ENCODE peak calls at places on chromosomes 2 and 18, in nine cellular contexts. A, Q, M, E, D, T, C, S and I are unnamed samples.

GRCh38 chr18:2984703-2985261 is 28.2 kb downstream of the LPIN2 start:
- DNase-seq in A (no peak), Q (peak; percentile 47), M (no peak), E (no peak), D (no peak), T (no peak), C (no peak), S (no peak), I (no peak)

GRCh38 chr2:158600155-158600802 is 143.5 kb downstream of the PKP4 start:
- DNase-seq in A (no peak), Q (peak; percentile 38), M (no peak), E (peak; percentile 62), D (no peak), T (no peak), C (no peak), S (peak; percentile 84), I (no peak)

GRCh38 chr2:192159764-192160163 is 35.0 kb downstream of the TMEFF2 start:
- DNase-seq in A (no peak), Q (no peak), M (no peak), E (no peak), D (no peak), T (no peak), C (no peak), S (no peak), I (no peak)

GRCh38 chr2:95021015-95021399 is 4.5 kb upstream of the MAL start:
- DNase-seq in A (no peak), Q (no peak), M (no peak), E (no peak), D (no peak), T (no peak), C (no peak), S (no peak), I (no peak)

GRCh38 chr2:191056218-191056617 is 42.2 kb upstream of the STAT1 start:
- DNase-seq in A (no peak), Q (no peak), M (no peak), E (no peak), D (peak; percentile 28), T (no peak), C (no peak), S (no peak), I (no peak)

GRCh38 chr2:241273552-241273988 is 41.9 kb downstream of the HDLBP start:
- DNase-seq in A (no peak), Q (no peak), M (no peak), E (peak; percentile 17), D (no peak), T (no peak), C (no peak), S (no peak), I (no peak)

GRCh38 chr2:28643324-28643723 is 108.3 kb upstream of the PPP1CB start:
- DNase-seq in A (no peak), Q (no peak), M (peak; percentile 70), E (no peak), D (no peak), T (no peak), C (no peak), S (no peak), I (no peak)

GRCh38 chr2:33723322-33723721 is 124.2 kb upstream of the FAM98A start:
- DNase-seq in A (no peak), Q (no peak), M (no peak), E (no peak), D (no peak), T (no peak), C (no peak), S (no peak), I (no peak)

GRCh38 chr2:122808286-122808969 is 1053.0 kb downstream of the TSN start:
- DNase-seq in A (no peak), Q (no peak), M (no peak), E (no peak), D (no peak), T (no peak), C (no peak), S (no peak), I (no peak)

GRCh38 chr18:63626431-63626830 is 17.6 kb downstream of the SERPINB4 start:
- DNase-seq in A (no peak), Q (no peak), M (no peak), E (no peak), D (no peak), T (no peak), C (no peak), S (no peak), I (no peak)

GRCh38 chr2:17558053-17558452 is 17.6 kb downstream of the VSNL1 start:
- DNase-seq in A (no peak), Q (no peak), M (no peak), E (no peak), D (no peak), T (no peak), C (no peak), S (no peak), I (no peak)

GRCh38 chr18:58230438-58231179 is 186.6 kb downstream of the NEDD4L start:
- DNase-seq in A (no peak), Q (peak; percentile 61), M (no peak), E (no peak), D (peak; percentile 51), T (no peak), C (no peak), S (peak; percentile 50), I (no peak)

GRCh38 chr2:233435436-233436190 is 81.3 kb downstream of the DGKD start:
- DNase-seq in A (no peak), Q (no peak), M (no peak), E (no peak), D (no peak), T (no peak), C (no peak), S (no peak), I (no peak)

GRCh38 chr2:13651684-13652131 is 935.0 kb downstream of the TRIB2 start:
- DNase-seq in A (no peak), Q (no peak), M (no peak), E (no peak), D (peak; percentile 59), T (no peak), C (no peak), S (no peak), I (no peak)

GRCh38 chr2:97662386-97662894 is 1.4 kb downstream of the ACTR1B start:
- DNase-seq in A (no peak), Q (no peak), M (peak; percentile 59), E (no peak), D (no peak), T (no peak), C (no peak), S (no peak), I (no peak)

GRCh38 chr2:55093381-55093780 is 43.1 kb upstream of the RTN4 start:
- DNase-seq in A (no peak), Q (no peak), M (no peak), E (no peak), D (no peak), T (no peak), C (no peak), S (peak; percentile 73), I (no peak)

GRCh38 chr2:151761193-151761592 is 26.9 kb upstream of the NEB start:
- DNase-seq in A (no peak), Q (no peak), M (no peak), E (no peak), D (no peak), T (no peak), C (no peak), S (no peak), I (no peak)

GRCh38 chr2:110852541-110853263 is 120.3 kb downstream of the ACOXL start:
- DNase-seq in A (no peak), Q (no peak), M (no peak), E (no peak), D (no peak), T (no peak), C (no peak), S (no peak), I (no peak)

GRCh38 chr2:102258386-102259074 is 52.8 kb upstream of the IL1RL1 start:
- DNase-seq in A (no peak), Q (no peak), M (no peak), E (no peak), D (no peak), T (peak; percentile 14), C (no peak), S (peak; percentile 89), I (no peak)

GRCh38 chr2:81213598-81213997 is 909.0 kb upstream of the LRRTM1 start:
- DNase-seq in A (no peak), Q (no peak), M (no peak), E (no peak), D (no peak), T (no peak), C (no peak), S (no peak), I (no peak)
- TF ChIP-seq CTCF in A (no peak), Q (no peak), M (no peak), E (no peak), D (no peak), T (no peak), C (no peak), S (no peak), I (no peak)

GRCh38 chr2:44779793-44780192 is 161.7 kb upstream of the SIX3 start:
- DNase-seq in A (no peak), Q (no peak), M (no peak), E (no peak), D (peak; percentile 76), T (no peak), C (no peak), S (no peak), I (no peak)

GRCh38 chr2:44777542-44777941 is 164.0 kb upstream of the SIX3 start:
- DNase-seq in A (peak; percentile 52), Q (no peak), M (no peak), E (peak; percentile 88), D (peak; percentile 55), T (no peak), C (no peak), S (no peak), I (no peak)

GRCh38 chr2:44778221-44778654 is 163.3 kb upstream of the SIX3 start:
- DNase-seq in A (peak; percentile 60), Q (no peak), M (no peak), E (peak; percentile 90), D (no peak), T (no peak), C (no peak), S (no peak), I (no peak)

GRCh38 chr2:44780406-44780805 is 161.1 kb upstream of the SIX3 start:
- DNase-seq in A (no peak), Q (no peak), M (no peak), E (no peak), D (no peak), T (no peak), C (no peak), S (no peak), I (no peak)

GRCh38 chr2:44778671-44779476 is 162.6 kb upstream of the SIX3 start:
- DNase-seq in A (peak; percentile 64), Q (no peak), M (no peak), E (peak; percentile 88), D (peak; percentile 88), T (no peak), C (no peak), S (no peak), I (no peak)
- TF ChIP-seq CTCF in A (no peak), Q (no peak), M (no peak), E (no peak), D (no peak), T (no peak), C (no peak), S (no peak), I (no peak)

GRCh38 chr2:235055891-235056516 is 104.2 kb downstream of the SH3BP4 start:
- DNase-seq in A (peak; percentile 52), Q (no peak), M (no peak), E (peak; percentile 49), D (no peak), T (no peak), C (no peak), S (peak; percentile 49), I (peak; percentile 71)
- TF ChIP-seq CTCF in A (peak; percentile 54), Q (peak; percentile 38), M (no peak), E (peak; percentile 60), D (no peak), T (peak; percentile 78), C (peak; percentile 54), S (peak; percentile 66), I (peak; percentile 59)

GRCh38 chr2:219279916-219280516 is 850 bp downstream of the DNAJB2 start:
- DNase-seq in A (no peak), Q (no peak), M (no peak), E (no peak), D (no peak), T (no peak), C (no peak), S (no peak), I (no peak)
- TF ChIP-seq CTCF in A (no peak), Q (no peak), M (no peak), E (no peak), D (peak; percentile 29), T (no peak), C (no peak), S (peak; percentile 1), I (no peak)